ENCODE peak calls at places on chromosomes 13 and 19, in ten cellular contexts. B is IMR-90; X is CD8-positive, alpha-beta memory T cell; P is A673; N is OCI-LY7; V is mammary epithelial cell; W is lower lobe of right lung; H is HL-60; I is CD4-positive, alpha-beta T cell; F is fibroblast of lung. S is an unnamed sample.

GRCh38 chr13:33367931-33368330 is 82.4 kb upstream of the STARD13 start:
- DNase-seq in P (no peak), W (no peak), F (no peak), V (no peak), H (peak), B (no peak), N (no peak), I (no peak), X (no peak), S (no peak)

GRCh38 chr13:95485518-95486144 is 66.9 kb upstream of the CLDN10 start:
- DNase-seq in B (no peak), V (peak), N (no peak), P (no peak), F (no peak), W (no peak), X (no peak), I (no peak), H (no peak), S (no peak)

GRCh38 chr19:19485161-19485997 is 30.0 kb downstream of the TSSK6 start:
- DNase-seq in P (no peak), W (no peak), F (peak), H (no peak), I (no peak), B (peak), N (no peak), X (no peak), V (no peak), S (no peak)

GRCh38 chr13:77300176-77301141 is 26.4 kb downstream of the MYCBP2 start:
- DNase-seq in I (no peak), X (no peak), W (no peak), N (peak), F (peak), H (peak), V (peak), P (no peak), B (peak), S (no peak)

GRCh38 chr19:46042252-46042883 is 1.6 kb upstream of the IGFL4 start:
- DNase-seq in N (no peak), P (no peak), V (no peak), X (no peak), H (no peak), B (no peak), W (no peak), F (no peak), I (no peak), S (no peak)

GRCh38 chr13:30959678-30960077 is 27.2 kb downstream of the TEX26 start:
- DNase-seq in V (no peak), F (no peak), B (no peak), H (no peak), X (no peak), I (no peak), W (no peak), N (no peak), P (no peak), S (no peak)

GRCh38 chr19:6800991-6801396 is 28.5 kb downstream of the VAV1 start:
- DNase-seq in B (peak), I (no peak), V (peak), N (peak), F (peak), W (no peak), P (no peak), X (no peak), H (no peak), S (peak)

GRCh38 chr13:111911141-111911720 is 155.7 kb upstream of the SOX1 start:
- DNase-seq in P (no peak), N (no peak), H (no peak), B (no peak), F (no peak), W (no peak), I (no peak), X (no peak), V (no peak), S (no peak)

GRCh38 chr13:110546389-110546788 is 15.1 kb downstream of the RAB20 start:
- DNase-seq in F (no peak), P (no peak), W (no peak), H (no peak), B (no peak), I (no peak), V (no peak), N (no peak), X (no peak), S (no peak)

GRCh38 chr13:82070411-82070810 is 1729.5 kb upstream of the SPRY2 start:
- DNase-seq in P (no peak), F (no peak), H (no peak), X (no peak), W (no peak), B (no peak), I (no peak), V (no peak), N (no peak), S (no peak)

GRCh38 chr13:79407349-79407979 is 1.4 kb upstream of the RBM26 start:
- DNase-seq in P (no peak), V (no peak), I (no peak), X (no peak), H (no peak), F (no peak), B (no peak), N (no peak), W (no peak), S (no peak)

GRCh38 chr19:5397804-5398692 is 57.2 kb upstream of the ZNRF4 start:
- DNase-seq in F (no peak), I (no peak), H (no peak), B (no peak), X (no peak), N (peak), V (no peak), P (peak), W (no peak), S (no peak)

GRCh38 chr19:5057860-5058259 is 88.9 kb downstream of the KDM4B start:
- DNase-seq in P (no peak), I (no peak), H (no peak), X (no peak), B (no peak), V (peak), W (no peak), F (no peak), N (peak), S (no peak)

GRCh38 chr19:4373601-4374441 is 26.5 kb downstream of the SH3GL1 start:
- DNase-seq in V (no peak), I (no peak), F (peak), B (peak), X (no peak), P (no peak), N (no peak), H (no peak), W (no peak), S (no peak)

GRCh38 chr19:46303702-46304397 is 7.0 kb downstream of the HIF3A start:
- DNase-seq in P (peak), F (no peak), H (no peak), V (peak), W (peak), X (no peak), I (no peak), N (no peak), B (no peak), S (no peak)

GRCh38 chr13:76570485-76570884 is 315.7 kb downstream of the KCTD12 start:
- DNase-seq in N (no peak), V (no peak), I (no peak), B (no peak), F (no peak), P (no peak), H (no peak), W (no peak), X (no peak), S (no peak)

GRCh38 chr13:37175996-37176395 is 70.5 kb upstream of the CSNK1A1L start:
- DNase-seq in N (no peak), P (peak), F (peak), B (peak), X (no peak), V (peak), W (no peak), H (peak), I (no peak), S (no peak)

GRCh38 chr19:1829958-1830357 is 17.9 kb upstream of the ATP8B3 start:
- DNase-seq in B (no peak), F (no peak), W (no peak), V (no peak), I (no peak), N (no peak), H (no peak), X (no peak), P (no peak), S (no peak)
- H3K27ac ChIP-seq in B (no peak), F (no peak), W (no peak), V (no peak), I (no peak), N (no peak), H (no peak), X (no peak), P (no peak), S (no peak)

DNA sequence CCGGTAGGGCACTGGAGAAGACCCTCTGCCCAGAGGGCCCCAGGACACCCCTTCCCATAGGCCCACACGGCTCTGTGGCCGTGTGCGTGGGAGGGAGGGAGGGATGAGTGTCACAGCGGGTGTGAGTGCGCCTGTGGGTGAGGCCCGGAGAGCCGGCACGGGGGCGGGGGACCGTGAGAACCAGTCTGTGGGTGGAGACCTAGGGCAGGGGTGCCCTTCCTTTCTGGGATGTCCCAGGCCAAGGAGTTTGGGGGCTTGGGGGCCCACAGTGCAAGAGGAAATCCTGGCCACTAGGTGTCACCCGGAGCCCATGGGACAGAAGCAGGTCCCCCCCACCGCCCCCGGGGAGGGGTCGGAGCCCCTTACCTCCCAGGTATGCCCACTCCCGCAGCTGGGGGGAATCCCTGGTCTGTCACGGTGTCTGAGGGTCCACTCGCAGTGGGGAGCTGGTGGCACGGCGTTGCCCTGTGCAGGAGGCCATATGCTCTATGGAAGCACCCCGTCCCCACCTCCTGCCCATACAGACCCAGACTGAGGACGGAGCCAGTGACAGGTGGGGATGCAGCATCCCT is 16.0 kb upstream of the SLC7A10 start:
- DNase-seq in B (no peak), F (peak), N (peak), X (no peak), P (no peak), H (no peak), W (peak), I (no peak), V (peak), S (no peak)
- H3K27ac ChIP-seq in B (no peak), F (no peak), N (no peak), X (no peak), P (no peak), H (no peak), W (no peak), I (no peak), V (no peak), S (no peak)

GRCh38 chr13:98985591-98985990 is 7.7 kb upstream of the DOCK9 start:
- DNase-seq in H (no peak), F (no peak), B (no peak), I (no peak), P (no peak), W (no peak), X (no peak), V (no peak), N (no peak), S (no peak)

GRCh38 chr13:98988277-98988676 is 10.4 kb upstream of the DOCK9 start:
- DNase-seq in H (no peak), N (no peak), V (no peak), W (no peak), B (no peak), X (no peak), I (no peak), F (no peak), P (no peak), S (no peak)

GRCh38 chr13:98987275-98987674 is 9.4 kb upstream of the DOCK9 start:
- DNase-seq in I (no peak), F (no peak), X (no peak), H (no peak), P (no peak), B (no peak), V (no peak), N (no peak), W (no peak), S (no peak)

GRCh38 chr13:98984983-98985382 is 7.1 kb upstream of the DOCK9 start:
- DNase-seq in W (no peak), H (no peak), V (no peak), N (no peak), I (no peak), F (no peak), B (no peak), X (no peak), P (no peak), S (no peak)

DNA sequence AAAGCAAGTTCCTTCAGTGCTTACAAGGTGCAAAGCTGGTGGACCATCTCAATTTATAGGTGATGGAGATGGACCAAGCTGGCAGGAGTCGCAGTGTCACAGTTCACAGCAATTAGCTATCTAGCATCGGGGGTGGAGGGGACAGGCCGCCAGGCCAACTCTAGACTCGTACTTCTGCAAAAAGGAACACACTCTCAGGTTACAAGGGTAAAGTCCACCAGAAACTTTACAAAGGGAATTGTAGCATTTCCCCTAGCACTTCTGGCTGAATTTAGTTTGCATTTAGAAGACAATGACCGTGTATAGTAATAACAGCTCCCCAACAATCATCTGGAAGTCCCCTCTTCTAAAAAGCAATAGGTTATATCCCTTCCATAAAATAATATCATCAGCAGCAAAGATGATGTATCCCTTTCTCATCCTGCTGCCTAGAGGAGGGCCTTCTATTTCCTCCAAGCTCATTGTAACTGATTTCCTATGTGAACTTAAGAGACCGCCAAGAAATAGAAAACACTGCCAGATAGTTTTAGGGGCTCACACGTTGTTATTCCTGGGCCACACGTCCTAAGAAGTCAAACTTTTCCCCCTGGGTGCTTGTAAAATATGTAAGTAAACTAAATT is 8.5 kb upstream of the DOCK9 start:
- DNase-seq in I (no peak), X (no peak), P (no peak), N (no peak), W (no peak), V (no peak), B (no peak), F (no peak), H (no peak), S (no peak)
- H3K27ac ChIP-seq in I (no peak), X (no peak), P (no peak), N (no peak), W (peak), V (no peak), B (no peak), F (no peak), H (no peak), S (no peak)

DNA sequence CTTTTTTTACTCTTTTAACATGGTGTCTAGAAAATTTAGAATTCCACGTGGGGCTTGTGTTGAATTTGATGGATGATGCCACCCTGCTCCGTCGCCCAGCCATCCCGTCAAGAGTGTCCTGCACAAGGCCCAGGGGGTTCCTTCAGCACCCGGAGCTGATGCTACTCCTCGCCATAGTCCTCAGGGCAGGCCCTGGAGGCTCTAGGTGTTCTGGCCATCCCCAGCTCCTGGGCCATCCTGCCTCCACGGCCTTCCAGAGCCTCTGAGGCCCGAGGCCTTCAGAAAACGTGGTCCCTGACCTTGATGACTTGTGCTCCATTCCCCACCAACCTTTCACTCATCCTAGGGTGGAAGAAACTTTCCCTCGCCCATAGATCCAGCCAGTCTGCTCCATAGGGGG is 3.3 kb downstream of the AKT1S1 start:
- DNase-seq in V (no peak), N (no peak), B (no peak), I (no peak), W (no peak), F (no peak), H (no peak), X (no peak), P (no peak), S (no peak)
- H3K27ac ChIP-seq in V (no peak), N (no peak), B (no peak), I (no peak), W (no peak), F (no peak), H (no peak), X (no peak), P (no peak), S (no peak)

GRCh38 chr19:10086904-10087256 is 763 bp downstream of the SHFL start:
- DNase-seq in H (no peak), B (no peak), P (no peak), V (no peak), N (no peak), F (no peak), X (peak), W (no peak), I (no peak), S (no peak)
- H3K27ac ChIP-seq in H (no peak), B (no peak), P (no peak), V (no peak), N (no peak), F (no peak), X (peak), W (peak), I (peak), S (no peak)